ENCODE peak calls at places on chromosomes 13 and 19, in eight cellular contexts. L is AG04450, R is uterus, A is upper lobe of right lung, M is Caco-2, O is neuronal stem cell, G is iPS DF 6.9, Q is endodermal cell. K is an unnamed sample.

GRCh38 chr19:11196406-11197287 is 698 bp downstream of the KANK2 start:
- DNase-seq in L (no peak), R (peak; percentile 60), A (peak; percentile 77), M (no peak), O (no peak), G (no peak), Q (peak; percentile 79), K (no peak)

GRCh38 chr19:51511353-51511752 is 9.8 kb upstream of the SIGLEC12 start:
- DNase-seq in L (no peak), R (no peak), A (no peak), M (no peak), O (no peak), G (peak; percentile 37), Q (peak; percentile 75), K (no peak)

GRCh38 chr13:48892311-48892710 is 83.4 kb upstream of the FNDC3A start:
- DNase-seq in L (peak; percentile 29), R (no peak), A (no peak), M (no peak), O (no peak), G (no peak), Q (no peak), K (no peak)

GRCh38 chr13:112851107-112852046 is 117.6 kb upstream of the MCF2L start:
- DNase-seq in L (no peak), R (no peak), A (no peak), M (no peak), O (no peak), G (no peak), Q (peak; percentile 36), K (no peak)

GRCh38 chr19:344625-345319 is at the start of gene MIER2:
- DNase-seq in L (peak; percentile 16), R (peak; percentile 75), A (peak; percentile 92), M (peak; percentile 86), O (peak; percentile 84), G (peak; percentile 27), Q (peak; percentile 97), K (peak; percentile 92)

GRCh38 chr13:62631614-62632013 is 1216.0 kb upstream of the PCDH20 start:
- DNase-seq in L (no peak), R (no peak), A (no peak), M (no peak), O (no peak), G (no peak), Q (no peak), K (no peak)

GRCh38 chr19:18590273-18591272 is 2.0 kb downstream of the REX1BD start:
- DNase-seq in L (no peak), R (no peak), A (peak; percentile 62), M (peak; percentile 49), O (peak; percentile 93), G (peak; percentile 99), Q (peak; percentile 99), K (peak; percentile 36)

GRCh38 chr13:37348916-37349653 is 243.6 kb upstream of the CSNK1A1L start:
- DNase-seq in L (peak; percentile 8), R (no peak), A (no peak), M (no peak), O (no peak), G (no peak), Q (no peak), K (no peak)

GRCh38 chr19:18504886-18505610 is 16.8 kb downstream of the ELL start:
- DNase-seq in L (no peak), R (no peak), A (no peak), M (no peak), O (no peak), G (no peak), Q (no peak), K (no peak)

GRCh38 chr19:4456843-4457653 is 546 bp downstream of the UBXN6 start:
- DNase-seq in L (no peak), R (peak; percentile 61), A (no peak), M (peak; percentile 61), O (peak; percentile 82), G (no peak), Q (peak; percentile 90), K (peak; percentile 45)

GRCh38 chr19:34313188-34313587 is 51.8 kb upstream of the GPI start:
- DNase-seq in L (no peak), R (no peak), A (no peak), M (no peak), O (no peak), G (no peak), Q (no peak), K (no peak)

GRCh38 chr13:82011355-82011754 is 1670.4 kb upstream of the SPRY2 start:
- DNase-seq in L (no peak), R (no peak), A (no peak), M (no peak), O (no peak), G (no peak), Q (no peak), K (no peak)

GRCh38 chr13:75489502-75490263 is 7.7 kb upstream of the TBC1D4 start:
- DNase-seq in L (peak; percentile 15), R (no peak), A (peak; percentile 83), M (no peak), O (no peak), G (no peak), Q (no peak), K (no peak)

GRCh38 chr19:54162241-54162805 is 2.8 kb upstream of the LENG1 start:
- DNase-seq in L (no peak), R (peak; percentile 89), A (peak; percentile 93), M (peak; percentile 94), O (no peak), G (no peak), Q (peak; percentile 96), K (peak; percentile 76)

GRCh38 chr13:51882570-51883225 is 20.9 kb downstream of the CCDC70 start:
- DNase-seq in L (no peak), R (no peak), A (no peak), M (no peak), O (no peak), G (no peak), Q (no peak), K (no peak)

GRCh38 chr19:55344444-55344843 is 4.8 kb downstream of the KMT5C start:
- DNase-seq in L (no peak), R (no peak), A (no peak), M (peak; percentile 33), O (no peak), G (no peak), Q (peak; percentile 54), K (no peak)

GRCh38 chr13:36089130-36089529 is 42.1 kb downstream of the DCLK1 start:
- DNase-seq in L (no peak), R (peak; percentile 49), A (no peak), M (no peak), O (no peak), G (no peak), Q (no peak), K (no peak)

GRCh38 chr13:94620286-94620896 is 18.7 kb downstream of the GPR180 start:
- DNase-seq in L (no peak), R (no peak), A (no peak), M (no peak), O (peak; percentile 33), G (no peak), Q (peak; percentile 77), K (no peak)

GRCh38 chr19:46288896-46289588 is 7.8 kb upstream of the HIF3A start:
- DNase-seq in L (peak; percentile 71), R (peak; percentile 44), A (no peak), M (no peak), O (no peak), G (no peak), Q (no peak), K (no peak)

GRCh38 chr19:35123573-35123972 is 8.0 kb downstream of the FXYD3 start:
- DNase-seq in L (no peak), R (peak; percentile 54), A (no peak), M (no peak), O (no peak), G (no peak), Q (no peak), K (no peak)

GRCh38 chr19:19022380-19022961 is 10.8 kb downstream of the SUGP2 start:
- DNase-seq in L (no peak), R (no peak), A (no peak), M (no peak), O (no peak), G (no peak), Q (no peak), K (no peak)

GRCh38 chr13:76293346-76293745 is 592.9 kb downstream of the KCTD12 start:
- DNase-seq in L (peak; percentile 7), R (no peak), A (no peak), M (no peak), O (no peak), G (no peak), Q (no peak), K (no peak)

GRCh38 chr19:40803857-40804782 is 5.1 kb downstream of the EGLN2 start:
- DNase-seq in L (no peak), R (peak; percentile 51), A (peak; percentile 89), M (no peak), O (no peak), G (no peak), Q (peak; percentile 66), K (peak; percentile 90)

GRCh38 chr19:34259367-34259865 is 5.1 kb downstream of the GARRE1 start:
- DNase-seq in L (no peak), R (no peak), A (no peak), M (no peak), O (no peak), G (no peak), Q (no peak), K (no peak)

GRCh38 chr19:49071860-49072547 is 495 bp downstream of the KCNA7 start:
- DNase-seq in L (no peak), R (no peak), A (peak; percentile 71), M (peak; percentile 88), O (peak; percentile 48), G (no peak), Q (peak; percentile 95), K (no peak)

GRCh38 chr19:33767898-33768413 is 28.7 kb upstream of the KCTD15 start:
- DNase-seq in L (no peak), R (no peak), A (no peak), M (peak; percentile 66), O (peak; percentile 81), G (peak; percentile 43), Q (peak; percentile 96), K (peak; percentile 34)

GRCh38 chr19:29193116-29193515 is 19.8 kb downstream of the UQCRFS1 start:
- DNase-seq in L (no peak), R (no peak), A (no peak), M (no peak), O (no peak), G (no peak), Q (no peak), K (no peak)
- H3K9me3 ChIP-seq in L (peaks cover 3% of the 10 kb centered on the region), R (no peaks in the 10 kb centered on the region), A (no peaks in the 10 kb centered on the region), M (no peaks in the 10 kb centered on the region), O (no peaks in the 10 kb centered on the region), G (no peaks in the 10 kb centered on the region), Q (no peaks in the 10 kb centered on the region), K (no peaks in the 10 kb centered on the region)

GRCh38 chr19:22260499-22260898 is 25.7 kb upstream of the ZNF729 start:
- DNase-seq in L (no peak), R (no peak), A (no peak), M (no peak), O (no peak), G (no peak), Q (no peak), K (no peak)
- H3K9me3 ChIP-seq in L (peaks cover 54% of the 10 kb centered on the region), R (no peaks in the 10 kb centered on the region), A (no peaks in the 10 kb centered on the region), M (no peaks in the 10 kb centered on the region), O (no peaks in the 10 kb centered on the region), G (peaks cover 11% of the 10 kb centered on the region), Q (peaks cover 74% of the 10 kb centered on the region), K (no peaks in the 10 kb centered on the region)

GRCh38 chr19:15022752-15023151 is 26.5 kb upstream of the CASP14 start:
- DNase-seq in L (no peak), R (no peak), A (no peak), M (no peak), O (no peak), G (no peak), Q (no peak), K (no peak)
- H3K9me3 ChIP-seq in L (no peaks in the 10 kb centered on the region), R (no peaks in the 10 kb centered on the region), A (no peaks in the 10 kb centered on the region), M (no peaks in the 10 kb centered on the region), O (no peaks in the 10 kb centered on the region), G (no peaks in the 10 kb centered on the region), Q (peaks cover 18% of the 10 kb centered on the region), K (no peaks in the 10 kb centered on the region)

GRCh38 chr19:57759096-57759495 is 10.4 kb upstream of the ZNF586 start:
- DNase-seq in L (no peak), R (no peak), A (no peak), M (no peak), O (no peak), G (no peak), Q (no peak), K (no peak)
- H3K9me3 ChIP-seq in L (peaks cover 17% of the 10 kb centered on the region), R (peaks cover 68% of the 10 kb centered on the region), A (peaks cover 18% of the 10 kb centered on the region), M (no peaks in the 10 kb centered on the region), O (peaks cover 24% of the 10 kb centered on the region), G (no peaks in the 10 kb centered on the region), Q (peaks cover 13% of the 10 kb centered on the region), K (peaks cover 63% of the 10 kb centered on the region)